ENCODE peak calls at places on chromosomes 12 and 14, in nine cellular contexts. One of them, this sample, is unnamed.

GRCh38 chr12:75725505-75726120 is 214.2 kb upstream of the KRR1 start:
- DNase-seq in pancreas: no peak
- DNase-seq in RCC 7860: peak; percentile 69
- DNase-seq in stimulated activated CD4-positive, alpha-beta T cell treated with anti-CD3 and anti-CD28 coated beads, Interleukin-15, amount 100 ng/mL, for 24 hours: no peak
- DNase-seq in activated CD8-positive, alpha-beta T cell treated with anti-CD3 and anti-CD28 coated beads, Interleukin-2, amount 10 ng/mL, durations not matched to agents 7 days and 5 days: no peak
- DNase-seq in Kasumi-1: no peak
- DNase-seq in mucosa of gallbladder: no peak
- DNase-seq in RWPE1: peak; percentile 72
- DNase-seq in AG04449: no peak
- DNase-seq in this sample: peak; percentile 77

GRCh38 chr14:99502989-99503421 is 21.8 kb downstream of the CCNK start:
- DNase-seq in pancreas: no peak
- DNase-seq in RWPE1: no peak
- DNase-seq in activated CD8-positive, alpha-beta T cell treated with anti-CD3 and anti-CD28 coated beads, Interleukin-2, amount 10 ng/mL, durations not matched to agents 7 days and 5 days: no peak
- DNase-seq in AG04449: no peak
- DNase-seq in RCC 7860: no peak
- DNase-seq in Kasumi-1: no peak
- DNase-seq in mucosa of gallbladder: no peak
- DNase-seq in stimulated activated CD4-positive, alpha-beta T cell treated with anti-CD3 and anti-CD28 coated beads, Interleukin-15, amount 100 ng/mL, for 24 hours: no peak
- DNase-seq in this sample: no peak

GRCh38 chr12:120680165-120680738 is 6.7 kb upstream of the MLEC start:
- DNase-seq in stimulated activated CD4-positive, alpha-beta T cell treated with anti-CD3 and anti-CD28 coated beads, Interleukin-15, amount 100 ng/mL, for 24 hours: no peak
- DNase-seq in RCC 7860: no peak
- DNase-seq in mucosa of gallbladder: no peak
- DNase-seq in activated CD8-positive, alpha-beta T cell treated with anti-CD3 and anti-CD28 coated beads, Interleukin-2, amount 10 ng/mL, durations not matched to agents 7 days and 5 days: no peak
- DNase-seq in AG04449: no peak
- DNase-seq in pancreas: no peak
- DNase-seq in Kasumi-1: peak; percentile 27
- DNase-seq in RWPE1: no peak
- DNase-seq in this sample: no peak

GRCh38 chr12:101599311-101599710 is 4.5 kb downstream of the MYBPC1 start:
- DNase-seq in activated CD8-positive, alpha-beta T cell treated with anti-CD3 and anti-CD28 coated beads, Interleukin-2, amount 10 ng/mL, durations not matched to agents 7 days and 5 days: no peak
- DNase-seq in RWPE1: no peak
- DNase-seq in pancreas: no peak
- DNase-seq in RCC 7860: no peak
- DNase-seq in stimulated activated CD4-positive, alpha-beta T cell treated with anti-CD3 and anti-CD28 coated beads, Interleukin-15, amount 100 ng/mL, for 24 hours: no peak
- DNase-seq in mucosa of gallbladder: no peak
- DNase-seq in AG04449: no peak
- DNase-seq in Kasumi-1: no peak
- DNase-seq in this sample: no peak

GRCh38 chr14:51636109-51636508 is 15.6 kb upstream of the FRMD6 start:
- DNase-seq in RWPE1: no peak
- DNase-seq in mucosa of gallbladder: no peak
- DNase-seq in stimulated activated CD4-positive, alpha-beta T cell treated with anti-CD3 and anti-CD28 coated beads, Interleukin-15, amount 100 ng/mL, for 24 hours: no peak
- DNase-seq in RCC 7860: no peak
- DNase-seq in activated CD8-positive, alpha-beta T cell treated with anti-CD3 and anti-CD28 coated beads, Interleukin-2, amount 10 ng/mL, durations not matched to agents 7 days and 5 days: no peak
- DNase-seq in AG04449: no peak
- DNase-seq in pancreas: no peak
- DNase-seq in Kasumi-1: no peak
- DNase-seq in this sample: no peak

GRCh38 chr12:3310271-3311026 is 180.6 kb upstream of the PRMT8 start:
- DNase-seq in stimulated activated CD4-positive, alpha-beta T cell treated with anti-CD3 and anti-CD28 coated beads, Interleukin-15, amount 100 ng/mL, for 24 hours: no peak
- DNase-seq in activated CD8-positive, alpha-beta T cell treated with anti-CD3 and anti-CD28 coated beads, Interleukin-2, amount 10 ng/mL, durations not matched to agents 7 days and 5 days: no peak
- DNase-seq in Kasumi-1: no peak
- DNase-seq in RWPE1: no peak
- DNase-seq in pancreas: no peak
- DNase-seq in RCC 7860: no peak
- DNase-seq in mucosa of gallbladder: no peak
- DNase-seq in AG04449: no peak
- DNase-seq in this sample: no peak

GRCh38 chr12:20201733-20202132 is 166.6 kb upstream of the PDE3A start:
- DNase-seq in RWPE1: no peak
- DNase-seq in mucosa of gallbladder: no peak
- DNase-seq in RCC 7860: no peak
- DNase-seq in activated CD8-positive, alpha-beta T cell treated with anti-CD3 and anti-CD28 coated beads, Interleukin-2, amount 10 ng/mL, durations not matched to agents 7 days and 5 days: no peak
- DNase-seq in stimulated activated CD4-positive, alpha-beta T cell treated with anti-CD3 and anti-CD28 coated beads, Interleukin-15, amount 100 ng/mL, for 24 hours: no peak
- DNase-seq in Kasumi-1: no peak
- DNase-seq in pancreas: no peak
- DNase-seq in AG04449: no peak
- DNase-seq in this sample: no peak

GRCh38 chr14:38255673-38256357 is at the start of gene CLEC14A:
- DNase-seq in stimulated activated CD4-positive, alpha-beta T cell treated with anti-CD3 and anti-CD28 coated beads, Interleukin-15, amount 100 ng/mL, for 24 hours: peak; percentile 17
- DNase-seq in AG04449: no peak
- DNase-seq in RCC 7860: no peak
- DNase-seq in mucosa of gallbladder: peak; percentile 26
- DNase-seq in pancreas: peak; percentile 61
- DNase-seq in Kasumi-1: no peak
- DNase-seq in RWPE1: no peak
- DNase-seq in activated CD8-positive, alpha-beta T cell treated with anti-CD3 and anti-CD28 coated beads, Interleukin-2, amount 10 ng/mL, durations not matched to agents 7 days and 5 days: peak; percentile 23
- DNase-seq in this sample: no peak

GRCh38 chr12:53931844-53932581 is 6.6 kb upstream of the HOXC13 start:
- DNase-seq in RCC 7860: no peak
- DNase-seq in pancreas: no peak
- DNase-seq in activated CD8-positive, alpha-beta T cell treated with anti-CD3 and anti-CD28 coated beads, Interleukin-2, amount 10 ng/mL, durations not matched to agents 7 days and 5 days: no peak
- DNase-seq in stimulated activated CD4-positive, alpha-beta T cell treated with anti-CD3 and anti-CD28 coated beads, Interleukin-15, amount 100 ng/mL, for 24 hours: no peak
- DNase-seq in Kasumi-1: no peak
- DNase-seq in mucosa of gallbladder: no peak
- DNase-seq in AG04449: no peak
- DNase-seq in RWPE1: no peak
- DNase-seq in this sample: no peak

GRCh38 chr12:97794335-97794734 is 331.7 kb downstream of the RMST start:
- DNase-seq in activated CD8-positive, alpha-beta T cell treated with anti-CD3 and anti-CD28 coated beads, Interleukin-2, amount 10 ng/mL, durations not matched to agents 7 days and 5 days: no peak
- DNase-seq in mucosa of gallbladder: no peak
- DNase-seq in RWPE1: no peak
- DNase-seq in AG04449: no peak
- DNase-seq in stimulated activated CD4-positive, alpha-beta T cell treated with anti-CD3 and anti-CD28 coated beads, Interleukin-15, amount 100 ng/mL, for 24 hours: no peak
- DNase-seq in Kasumi-1: no peak
- DNase-seq in pancreas: no peak
- DNase-seq in RCC 7860: no peak
- DNase-seq in this sample: no peak

GRCh38 chr14:89720076-89720687 is 234.3 kb downstream of the EFCAB11 start:
- DNase-seq in Kasumi-1: peak; percentile 54
- DNase-seq in pancreas: no peak
- DNase-seq in AG04449: no peak
- DNase-seq in RCC 7860: no peak
- DNase-seq in stimulated activated CD4-positive, alpha-beta T cell treated with anti-CD3 and anti-CD28 coated beads, Interleukin-15, amount 100 ng/mL, for 24 hours: no peak
- DNase-seq in activated CD8-positive, alpha-beta T cell treated with anti-CD3 and anti-CD28 coated beads, Interleukin-2, amount 10 ng/mL, durations not matched to agents 7 days and 5 days: peak; percentile 47
- DNase-seq in RWPE1: no peak
- DNase-seq in mucosa of gallbladder: no peak
- DNase-seq in this sample: no peak

GRCh38 chr12:116053479-116054195 is 223.9 kb downstream of the MED13L start:
- DNase-seq in stimulated activated CD4-positive, alpha-beta T cell treated with anti-CD3 and anti-CD28 coated beads, Interleukin-15, amount 100 ng/mL, for 24 hours: no peak
- DNase-seq in Kasumi-1: no peak
- DNase-seq in RCC 7860: no peak
- DNase-seq in activated CD8-positive, alpha-beta T cell treated with anti-CD3 and anti-CD28 coated beads, Interleukin-2, amount 10 ng/mL, durations not matched to agents 7 days and 5 days: no peak
- DNase-seq in RWPE1: peak; percentile 7
- DNase-seq in pancreas: no peak
- DNase-seq in AG04449: no peak
- DNase-seq in mucosa of gallbladder: peak; percentile 42
- DNase-seq in this sample: peak; percentile 82

GRCh38 chr12:55700255-55701018 is 7.3 kb downstream of the ITGA7 start:
- DNase-seq in Kasumi-1: no peak
- DNase-seq in RWPE1: peak; percentile 67
- DNase-seq in RCC 7860: no peak
- DNase-seq in stimulated activated CD4-positive, alpha-beta T cell treated with anti-CD3 and anti-CD28 coated beads, Interleukin-15, amount 100 ng/mL, for 24 hours: no peak
- DNase-seq in AG04449: no peak
- DNase-seq in pancreas: peak; percentile 50
- DNase-seq in activated CD8-positive, alpha-beta T cell treated with anti-CD3 and anti-CD28 coated beads, Interleukin-2, amount 10 ng/mL, durations not matched to agents 7 days and 5 days: no peak
- DNase-seq in mucosa of gallbladder: no peak
- DNase-seq in this sample: peak; percentile 45

GRCh38 chr14:51860164-51860835 is at the start of gene GNG2:
- DNase-seq in activated CD8-positive, alpha-beta T cell treated with anti-CD3 and anti-CD28 coated beads, Interleukin-2, amount 10 ng/mL, durations not matched to agents 7 days and 5 days: peak; percentile 93
- DNase-seq in pancreas: peak; percentile 87
- DNase-seq in Kasumi-1: peak; percentile 100
- DNase-seq in RCC 7860: peak; percentile 13
- DNase-seq in RWPE1: peak; percentile 45
- DNase-seq in stimulated activated CD4-positive, alpha-beta T cell treated with anti-CD3 and anti-CD28 coated beads, Interleukin-15, amount 100 ng/mL, for 24 hours: peak; percentile 84
- DNase-seq in AG04449: no peak
- DNase-seq in mucosa of gallbladder: peak; percentile 76
- DNase-seq in this sample: peak; percentile 78

GRCh38 chr14:35406811-35407630 is 2.5 kb upstream of the NFKBIA start:
- DNase-seq in RWPE1: peak; percentile 68
- DNase-seq in stimulated activated CD4-positive, alpha-beta T cell treated with anti-CD3 and anti-CD28 coated beads, Interleukin-15, amount 100 ng/mL, for 24 hours: peak; percentile 15
- DNase-seq in Kasumi-1: peak; percentile 84
- DNase-seq in AG04449: no peak
- DNase-seq in mucosa of gallbladder: peak; percentile 32
- DNase-seq in pancreas: no peak
- DNase-seq in RCC 7860: peak; percentile 50
- DNase-seq in activated CD8-positive, alpha-beta T cell treated with anti-CD3 and anti-CD28 coated beads, Interleukin-2, amount 10 ng/mL, durations not matched to agents 7 days and 5 days: peak; percentile 46
- DNase-seq in this sample: peak; percentile 59

GRCh38 chr14:55851301-55851700 is 266.9 kb upstream of the PELI2 start:
- DNase-seq in mucosa of gallbladder: no peak
- DNase-seq in stimulated activated CD4-positive, alpha-beta T cell treated with anti-CD3 and anti-CD28 coated beads, Interleukin-15, amount 100 ng/mL, for 24 hours: no peak
- DNase-seq in activated CD8-positive, alpha-beta T cell treated with anti-CD3 and anti-CD28 coated beads, Interleukin-2, amount 10 ng/mL, durations not matched to agents 7 days and 5 days: no peak
- DNase-seq in pancreas: no peak
- DNase-seq in RWPE1: no peak
- DNase-seq in Kasumi-1: no peak
- DNase-seq in AG04449: no peak
- DNase-seq in RCC 7860: no peak
- DNase-seq in this sample: no peak

GRCh38 chr12:86186449-86186848 is 69.7 kb downstream of the MGAT4C start:
- DNase-seq in Kasumi-1: no peak
- DNase-seq in mucosa of gallbladder: no peak
- DNase-seq in activated CD8-positive, alpha-beta T cell treated with anti-CD3 and anti-CD28 coated beads, Interleukin-2, amount 10 ng/mL, durations not matched to agents 7 days and 5 days: no peak
- DNase-seq in pancreas: no peak
- DNase-seq in RCC 7860: no peak
- DNase-seq in AG04449: no peak
- DNase-seq in stimulated activated CD4-positive, alpha-beta T cell treated with anti-CD3 and anti-CD28 coated beads, Interleukin-15, amount 100 ng/mL, for 24 hours: no peak
- DNase-seq in RWPE1: peak; percentile 4
- DNase-seq in this sample: peak; percentile 3

GRCh38 chr14:47976139-47976538 is 300.7 kb upstream of the MDGA2 start:
- DNase-seq in AG04449: no peak
- DNase-seq in RWPE1: no peak
- DNase-seq in mucosa of gallbladder: no peak
- DNase-seq in pancreas: no peak
- DNase-seq in RCC 7860: no peak
- DNase-seq in Kasumi-1: no peak
- DNase-seq in stimulated activated CD4-positive, alpha-beta T cell treated with anti-CD3 and anti-CD28 coated beads, Interleukin-15, amount 100 ng/mL, for 24 hours: no peak
- DNase-seq in activated CD8-positive, alpha-beta T cell treated with anti-CD3 and anti-CD28 coated beads, Interleukin-2, amount 10 ng/mL, durations not matched to agents 7 days and 5 days: no peak
- DNase-seq in this sample: no peak

GRCh38 chr12:44101470-44101869 is 265.6 kb downstream of the TMEM117 start:
- DNase-seq in stimulated activated CD4-positive, alpha-beta T cell treated with anti-CD3 and anti-CD28 coated beads, Interleukin-15, amount 100 ng/mL, for 24 hours: no peak
- DNase-seq in RWPE1: no peak
- DNase-seq in RCC 7860: no peak
- DNase-seq in activated CD8-positive, alpha-beta T cell treated with anti-CD3 and anti-CD28 coated beads, Interleukin-2, amount 10 ng/mL, durations not matched to agents 7 days and 5 days: no peak
- DNase-seq in mucosa of gallbladder: no peak
- DNase-seq in AG04449: no peak
- DNase-seq in Kasumi-1: no peak
- DNase-seq in pancreas: no peak
- DNase-seq in this sample: no peak

GRCh38 chr12:106764738-106765137 is 9.7 kb upstream of the RIC8B start:
- DNase-seq in mucosa of gallbladder: no peak
- DNase-seq in RWPE1: no peak
- DNase-seq in RCC 7860: no peak
- DNase-seq in stimulated activated CD4-positive, alpha-beta T cell treated with anti-CD3 and anti-CD28 coated beads, Interleukin-15, amount 100 ng/mL, for 24 hours: no peak
- DNase-seq in activated CD8-positive, alpha-beta T cell treated with anti-CD3 and anti-CD28 coated beads, Interleukin-2, amount 10 ng/mL, durations not matched to agents 7 days and 5 days: no peak
- DNase-seq in Kasumi-1: no peak
- DNase-seq in AG04449: no peak
- DNase-seq in pancreas: no peak
- DNase-seq in this sample: no peak

GRCh38 chr12:101795013-101795412 is 35.7 kb downstream of the GNPTAB start:
- DNase-seq in Kasumi-1: no peak
- DNase-seq in activated CD8-positive, alpha-beta T cell treated with anti-CD3 and anti-CD28 coated beads, Interleukin-2, amount 10 ng/mL, durations not matched to agents 7 days and 5 days: peak; percentile 62
- DNase-seq in mucosa of gallbladder: no peak
- DNase-seq in AG04449: no peak
- DNase-seq in stimulated activated CD4-positive, alpha-beta T cell treated with anti-CD3 and anti-CD28 coated beads, Interleukin-15, amount 100 ng/mL, for 24 hours: no peak
- DNase-seq in RWPE1: no peak
- DNase-seq in pancreas: no peak
- DNase-seq in RCC 7860: no peak
- DNase-seq in this sample: no peak

This sample was measured in fibroblast of lung.